ENCODE peak calls at places on chromosome 1, in nine cellular contexts. U, D, W, B, V, Y, O, A and Q are unnamed samples.

GRCh38 chr1:94260635-94261387 is 23.4 kb upstream of the ARHGAP29 start:
- DNase-seq in V (no peak), D (no peak), W (no peak), A (no peak), Y (no peak), B (no peak), U (no peak), O (no peak), Q (no peak)

GRCh38 chr1:60129916-60130315 is 56.3 kb upstream of the C1orf87 start:
- DNase-seq in Y (no peak), O (peak; percentile 44), D (no peak), W (no peak), V (no peak), A (no peak), B (no peak), U (no peak), Q (no peak)

GRCh38 chr1:159916240-159917051 is 8.9 kb downstream of the TAGLN2 start:
- DNase-seq in O (peak; percentile 100), W (peak; percentile 33), A (no peak), D (no peak), V (no peak), Y (no peak), U (peak; percentile 29), B (no peak), Q (no peak)

GRCh38 chr1:66207484-66207883 is 326.5 kb upstream of the SGIP1 start:
- DNase-seq in B (no peak), D (no peak), U (no peak), Y (no peak), V (no peak), O (no peak), A (no peak), W (no peak), Q (no peak)

GRCh38 chr1:164725401-164725800 is 166.4 kb downstream of the PBX1 start:
- DNase-seq in V (no peak), O (no peak), W (no peak), U (peak; percentile 22), B (no peak), A (peak; percentile 35), D (no peak), Y (no peak), Q (peak; percentile 33)

GRCh38 chr1:193183019-193183643 is 3.3 kb downstream of the B3GALT2 start:
- DNase-seq in A (no peak), V (no peak), U (no peak), W (no peak), D (no peak), B (no peak), Y (no peak), O (peak; percentile 51), Q (no peak)

GRCh38 chr1:7421471-7422075 is 349.5 kb upstream of the VAMP3 start:
- DNase-seq in Y (no peak), W (peak; percentile 28), D (no peak), U (no peak), O (no peak), V (peak; percentile 28), B (no peak), A (no peak), Q (peak; percentile 3)

GRCh38 chr1:232456720-232457119 is 173.2 kb downstream of the SIPA1L2 start:
- DNase-seq in D (no peak), O (no peak), A (no peak), V (no peak), Y (no peak), W (no peak), U (no peak), B (no peak), Q (no peak)

GRCh38 chr1:234649432-234650081 is 39.6 kb upstream of the IRF2BP2 start:
- DNase-seq in V (no peak), Y (no peak), D (no peak), B (no peak), O (no peak), A (no peak), U (no peak), W (no peak), Q (no peak)

DNA sequence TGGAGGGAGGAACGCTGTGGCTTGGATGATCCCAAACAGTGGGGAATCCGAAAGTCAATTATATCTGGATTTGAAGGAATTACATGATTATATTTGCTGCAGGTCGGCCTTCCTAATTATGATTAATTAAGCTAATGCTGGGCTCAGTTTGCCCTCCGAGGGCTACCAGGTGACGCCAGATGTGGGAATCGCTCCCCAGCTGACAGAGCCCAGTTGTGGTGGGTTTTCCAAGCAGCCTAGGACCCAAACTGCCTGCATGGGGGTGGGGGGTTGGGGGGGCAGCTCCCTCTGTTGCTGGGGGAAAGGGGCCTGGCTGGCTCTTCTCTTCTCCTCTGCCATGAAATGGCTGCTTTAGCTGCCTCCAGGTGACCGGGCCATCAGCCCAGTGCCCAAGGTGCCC is 147.6 kb upstream of the C1orf174 start:
- DNase-seq in A (no peak), B (no peak), V (no peak), W (no peak), O (no peak), D (no peak), Y (no peak), U (no peak), Q (no peak)
- H3K27ac ChIP-seq in A (no peak overlapping the region), B (no peak overlapping the region), V (no peak overlapping the region), W (no peak overlapping the region), O (no peak overlapping the region), D (no peak overlapping the region), Y (no peak overlapping the region), U (no peak overlapping the region), Q (no peak overlapping the region)

DNA sequence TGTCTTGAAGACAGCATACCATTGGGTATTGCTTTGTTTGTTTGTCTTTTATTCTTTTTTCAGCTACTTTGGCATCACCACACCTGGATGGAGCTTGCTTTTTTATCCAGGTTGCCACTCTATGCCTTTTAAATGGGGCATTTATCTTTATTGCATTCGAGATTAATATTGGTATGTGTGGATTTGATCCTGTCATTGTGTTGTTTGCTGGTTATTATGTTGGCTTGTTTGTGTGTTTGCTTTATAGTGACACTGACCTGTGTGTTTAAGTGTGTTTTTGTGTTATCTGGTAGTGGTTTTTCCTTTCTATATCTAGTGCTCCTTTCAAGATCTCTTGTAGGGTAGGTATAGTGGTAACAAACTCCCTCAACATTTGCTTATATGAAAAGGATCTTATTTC is 24.9 kb upstream of the KCNH1 start:
- DNase-seq in U (no peak), O (no peak), V (no peak), B (no peak), Y (no peak), D (no peak), W (no peak), A (no peak), Q (no peak)
- H3K4me3 ChIP-seq in U (no peak overlapping the region), O (no peak overlapping the region), V (no peak overlapping the region), B (no peak overlapping the region), Y (no peak overlapping the region), D (no peak overlapping the region), W (no peak overlapping the region), A (no peak overlapping the region), Q (no peak overlapping the region)

GRCh38 chr1:214513394-214513793 is 38.0 kb downstream of the PTPN14 start:
- DNase-seq in O (peak; percentile 51), D (no peak), W (no peak), U (no peak), A (no peak), B (no peak), V (no peak), Y (no peak), Q (no peak)

GRCh38 chr1:214514032-214514818 is 37.2 kb downstream of the PTPN14 start:
- DNase-seq in B (no peak), D (no peak), U (peak; percentile 27), Y (no peak), A (no peak), O (peak; percentile 86), V (no peak), W (no peak), Q (no peak)

GRCh38 chr1:214510914-214511638 is 40.3 kb downstream of the PTPN14 start:
- DNase-seq in A (no peak), V (no peak), Y (no peak), D (no peak), O (no peak), W (no peak), B (no peak), U (no peak), Q (no peak)

GRCh38 chr1:214510477-214510876 is 40.9 kb downstream of the PTPN14 start:
- DNase-seq in Y (no peak), D (no peak), A (no peak), U (no peak), B (no peak), O (no peak), W (no peak), V (no peak), Q (no peak)

DNA sequence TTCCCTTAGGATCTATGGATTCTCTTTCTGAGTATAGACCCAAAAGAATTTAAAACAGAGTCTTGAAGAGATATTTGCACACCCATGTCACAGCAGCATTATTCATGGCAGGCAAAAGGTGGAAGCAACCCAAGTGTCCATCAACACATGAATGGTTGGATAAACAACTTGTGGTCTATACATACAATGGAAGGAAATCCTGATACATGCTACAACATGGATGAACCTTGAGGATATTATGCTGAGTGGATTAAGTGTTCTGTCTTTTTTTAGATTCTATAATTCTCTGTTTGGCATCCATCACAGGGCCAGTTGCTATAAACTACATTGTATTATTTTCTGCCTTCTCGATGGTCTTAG is 39.8 kb downstream of the PTPN14 start:
- DNase-seq in W (no peak), V (no peak), A (no peak), B (no peak), U (no peak), O (no peak), Y (no peak), D (no peak), Q (no peak)
- H3K4me1 ChIP-seq in W (no peaks in the 10 kb centered on the region), V (no peaks in the 10 kb centered on the region), A (peaks cover 9% of the 10 kb centered on the region), B (peaks cover 34% of the 10 kb centered on the region), U (peaks cover 14% of the 10 kb centered on the region), O (peaks cover 20% of the 10 kb centered on the region), Y (peaks cover 22% of the 10 kb centered on the region), D (no peaks in the 10 kb centered on the region), Q (peaks cover 5% of the 10 kb centered on the region)

GRCh38 chr1:31227891-31228290 is 11.8 kb downstream of the NKAIN1 start:
- DNase-seq in B (no peak), W (no peak), Y (no peak), D (no peak), A (no peak), O (peak; percentile 65), V (no peak), U (no peak), Q (no peak)
- H3K27ac ChIP-seq in B (no peak overlapping the region), W (no peak overlapping the region), Y (no peak overlapping the region), D (no peak overlapping the region), A (no peak overlapping the region), O (no peak overlapping the region), V (no peak overlapping the region), U (no peak overlapping the region), Q (no peak overlapping the region)

GRCh38 chr1:31180338-31180737 is 59.3 kb downstream of the NKAIN1 start:
- DNase-seq in U (no peak), A (no peak), B (no peak), Y (no peak), O (no peak), D (no peak), V (no peak), W (no peak), Q (no peak)

GRCh38 chr1:31183126-31183525 is 56.6 kb downstream of the NKAIN1 start:
- DNase-seq in W (no peak), D (no peak), U (no peak), V (no peak), B (no peak), A (no peak), O (no peak), Y (no peak), Q (no peak)

GRCh38 chr1:31181515-31182343 is 58.0 kb downstream of the NKAIN1 start:
- DNase-seq in U (peak; percentile 46), W (peak; percentile 63), A (peak; percentile 54), B (no peak), D (no peak), V (no peak), O (peak; percentile 55), Y (peak; percentile 57), Q (peak; percentile 45)

GRCh38 chr1:31183927-31184554 is 55.6 kb downstream of the NKAIN1 start:
- DNase-seq in A (no peak), V (no peak), Y (no peak), D (no peak), O (peak; percentile 78), W (no peak), U (no peak), B (no peak), Q (no peak)

GRCh38 chr1:31182352-31182751 is 57.3 kb downstream of the NKAIN1 start:
- DNase-seq in B (no peak), V (peak; percentile 49), O (peak; percentile 82), W (peak; percentile 83), D (no peak), A (peak; percentile 81), U (peak; percentile 91), Y (peak; percentile 58), Q (peak; percentile 79)
- H3K4me3 ChIP-seq in B (no peak overlapping the region), V (no peak overlapping the region), O (no peak overlapping the region), W (no peak overlapping the region), D (no peak overlapping the region), A (peak overlapping the region; percentile 16), U (no peak overlapping the region), Y (peak overlapping the region; percentile 13), Q (peak overlapping the region; percentile 20)